ENCODE peak calls at places on chromosome 5, in eight cellular contexts. One of them, this sample, is unnamed.
A peak's percentile ranks its signal among the peaks of the same experiment; 100 is the strongest.

GRCh38 chr5:128903550-128903949 is 61.7 kb upstream of the SLC27A6 start:
- DNase-seq in IMR-90: no peak
- DNase-seq in lower leg skin: no peak
- DNase-seq in body of pancreas: no peak
- DNase-seq in ovary: no peak
- DNase-seq in spleen: no peak
- DNase-seq in NB4: no peak
- DNase-seq in GM12891: no peak
- DNase-seq in this sample: no peak

GRCh38 chr5:6899215-6899614 is 186.0 kb downstream of the TENT4A start:
- DNase-seq in ovary: no peak
- DNase-seq in body of pancreas: peak; percentile 73
- DNase-seq in IMR-90: no peak
- DNase-seq in lower leg skin: no peak
- DNase-seq in GM12891: no peak
- DNase-seq in spleen: no peak
- DNase-seq in NB4: no peak
- DNase-seq in this sample: no peak

GRCh38 chr5:149636861-149637246 is 55.6 kb downstream of the ARHGEF37 start:
- DNase-seq in ovary: peak; percentile 55
- DNase-seq in GM12891: no peak
- DNase-seq in NB4: peak; percentile 69
- DNase-seq in IMR-90: peak; percentile 62
- DNase-seq in body of pancreas: peak; percentile 49
- DNase-seq in lower leg skin: no peak
- DNase-seq in spleen: no peak
- DNase-seq in this sample: no peak

GRCh38 chr5:141402553-141403328 is at the start of gene PCDHGA9:
- DNase-seq in body of pancreas: no peak
- DNase-seq in NB4: no peak
- DNase-seq in GM12891: no peak
- DNase-seq in spleen: peak; percentile 59
- DNase-seq in IMR-90: peak; percentile 40
- DNase-seq in lower leg skin: no peak
- DNase-seq in ovary: no peak
- DNase-seq in this sample: no peak

GRCh38 chr5:1523793-1524480 is at the start of gene LPCAT1:
- DNase-seq in spleen: peak; percentile 96
- DNase-seq in ovary: peak; percentile 86
- DNase-seq in body of pancreas: peak; percentile 79
- DNase-seq in IMR-90: peak; percentile 60
- DNase-seq in lower leg skin: peak; percentile 94
- DNase-seq in NB4: peak; percentile 88
- DNase-seq in GM12891: peak; percentile 89
- DNase-seq in this sample: peak; percentile 47

GRCh38 chr5:38433160-38433861 is 123.1 kb downstream of the LIFR start:
- DNase-seq in ovary: peak; percentile 57
- DNase-seq in GM12891: no peak
- DNase-seq in spleen: no peak
- DNase-seq in lower leg skin: peak; percentile 77
- DNase-seq in IMR-90: peak; percentile 87
- DNase-seq in body of pancreas: no peak
- DNase-seq in NB4: no peak
- DNase-seq in this sample: no peak

GRCh38 chr5:17255471-17256016 is 38.1 kb downstream of the BASP1 start:
- DNase-seq in IMR-90: no peak
- DNase-seq in ovary: no peak
- DNase-seq in lower leg skin: no peak
- DNase-seq in NB4: peak; percentile 92
- DNase-seq in GM12891: no peak
- DNase-seq in body of pancreas: no peak
- DNase-seq in spleen: no peak
- DNase-seq in this sample: no peak

GRCh38 chr5:1470762-1471211 is 25.5 kb upstream of the SLC6A3 start:
- DNase-seq in spleen: peak; percentile 78
- DNase-seq in IMR-90: no peak
- DNase-seq in lower leg skin: peak; percentile 85
- DNase-seq in body of pancreas: peak; percentile 60
- DNase-seq in ovary: peak; percentile 31
- DNase-seq in GM12891: no peak
- DNase-seq in NB4: no peak
- DNase-seq in this sample: no peak

GRCh38 chr5:107618233-107618632 is 52.5 kb downstream of the EFNA5 start:
- DNase-seq in NB4: no peak
- DNase-seq in body of pancreas: no peak
- DNase-seq in spleen: no peak
- DNase-seq in GM12891: no peak
- DNase-seq in lower leg skin: no peak
- DNase-seq in IMR-90: no peak
- DNase-seq in ovary: no peak
- DNase-seq in this sample: no peak

GRCh38 chr5:145162641-145163040 is 672.5 kb downstream of the PRELID2 start:
- DNase-seq in GM12891: no peak
- DNase-seq in body of pancreas: no peak
- DNase-seq in ovary: no peak
- DNase-seq in lower leg skin: no peak
- DNase-seq in NB4: no peak
- DNase-seq in IMR-90: no peak
- DNase-seq in spleen: no peak
- DNase-seq in this sample: no peak

GRCh38 chr5:126972062-126972895 is 58.1 kb downstream of the MARCHF3 start:
- DNase-seq in spleen: no peak
- DNase-seq in NB4: peak; percentile 85
- DNase-seq in IMR-90: no peak
- DNase-seq in GM12891: peak; percentile 34
- DNase-seq in ovary: no peak
- DNase-seq in lower leg skin: no peak
- DNase-seq in body of pancreas: no peak
- DNase-seq in this sample: no peak

GRCh38 chr5:57598756-57599155 is 116.1 kb upstream of the ACTBL2 start:
- DNase-seq in IMR-90: peak; percentile 94
- DNase-seq in GM12891: no peak
- DNase-seq in body of pancreas: no peak
- DNase-seq in spleen: no peak
- DNase-seq in lower leg skin: no peak
- DNase-seq in NB4: no peak
- DNase-seq in ovary: no peak
- DNase-seq in this sample: no peak

GRCh38 chr5:122515709-122516431 is 203.8 kb downstream of the SNCAIP start:
- DNase-seq in ovary: peak; percentile 69
- DNase-seq in GM12891: peak; percentile 11
- DNase-seq in body of pancreas: peak; percentile 49
- DNase-seq in NB4: peak; percentile 61
- DNase-seq in spleen: no peak
- DNase-seq in IMR-90: peak; percentile 81
- DNase-seq in lower leg skin: no peak
- DNase-seq in this sample: no peak

GRCh38 chr5:56616454-56617160 is 198.7 kb upstream of the MAP3K1 start:
- DNase-seq in ovary: no peak
- DNase-seq in IMR-90: no peak
- DNase-seq in spleen: no peak
- DNase-seq in body of pancreas: no peak
- DNase-seq in lower leg skin: no peak
- DNase-seq in GM12891: no peak
- DNase-seq in NB4: no peak
- DNase-seq in this sample: no peak

GRCh38 chr5:167217097-167217743 is 1074.2 kb upstream of the WWC1 start:
- DNase-seq in spleen: no peak
- DNase-seq in ovary: no peak
- DNase-seq in body of pancreas: no peak
- DNase-seq in IMR-90: no peak
- DNase-seq in lower leg skin: no peak
- DNase-seq in NB4: no peak
- DNase-seq in GM12891: no peak
- DNase-seq in this sample: no peak

GRCh38 chr5:109945097-109945678 is 255.5 kb downstream of the MAN2A1 start:
- DNase-seq in GM12891: no peak
- DNase-seq in ovary: no peak
- DNase-seq in IMR-90: no peak
- DNase-seq in body of pancreas: no peak
- DNase-seq in lower leg skin: no peak
- DNase-seq in NB4: no peak
- DNase-seq in spleen: no peak
- DNase-seq in this sample: no peak

GRCh38 chr5:34545164-34545563 is 111.0 kb upstream of the RAI14 start:
- DNase-seq in spleen: no peak
- DNase-seq in IMR-90: no peak
- DNase-seq in body of pancreas: no peak
- DNase-seq in GM12891: no peak
- DNase-seq in lower leg skin: no peak
- DNase-seq in NB4: no peak
- DNase-seq in ovary: no peak
- DNase-seq in this sample: no peak
- TF ChIP-seq POLR2A in spleen: no peak
- TF ChIP-seq POLR2A in IMR-90: no peak
- TF ChIP-seq POLR2A in body of pancreas: no peak
- TF ChIP-seq POLR2A in GM12891: no peak
- TF ChIP-seq POLR2A in lower leg skin: no peak
- TF ChIP-seq POLR2A in NB4: no peak
- TF ChIP-seq POLR2A in ovary: no peak
- TF ChIP-seq POLR2A in this sample: no peak

GRCh38 chr5:43006411-43007202 is 33.5 kb downstream of the ANXA2R start:
- DNase-seq in body of pancreas: no peak
- DNase-seq in ovary: no peak
- DNase-seq in lower leg skin: no peak
- DNase-seq in spleen: peak; percentile 74
- DNase-seq in GM12891: no peak
- DNase-seq in IMR-90: peak; percentile 31
- DNase-seq in NB4: no peak
- DNase-seq in this sample: no peak

GRCh38 chr5:43008369-43009158 is 31.6 kb downstream of the ANXA2R start:
- DNase-seq in NB4: peak; percentile 98
- DNase-seq in IMR-90: peak; percentile 93
- DNase-seq in body of pancreas: peak; percentile 60
- DNase-seq in GM12891: no peak
- DNase-seq in lower leg skin: peak; percentile 97
- DNase-seq in spleen: peak; percentile 95
- DNase-seq in ovary: peak; percentile 89
- DNase-seq in this sample: peak; percentile 81

GRCh38 chr5:43010956-43011355 is 29.2 kb downstream of the ANXA2R start:
- DNase-seq in IMR-90: no peak
- DNase-seq in ovary: no peak
- DNase-seq in lower leg skin: no peak
- DNase-seq in NB4: no peak
- DNase-seq in GM12891: no peak
- DNase-seq in spleen: no peak
- DNase-seq in body of pancreas: no peak
- DNase-seq in this sample: peak; percentile 32

GRCh38 chr5:43007911-43008368 is 32.2 kb downstream of the ANXA2R start:
- DNase-seq in ovary: peak; percentile 66
- DNase-seq in IMR-90: peak; percentile 80
- DNase-seq in spleen: peak; percentile 94
- DNase-seq in body of pancreas: no peak
- DNase-seq in lower leg skin: peak; percentile 94
- DNase-seq in NB4: peak; percentile 92
- DNase-seq in GM12891: peak; percentile 37
- DNase-seq in this sample: peak; percentile 47

DNA sequence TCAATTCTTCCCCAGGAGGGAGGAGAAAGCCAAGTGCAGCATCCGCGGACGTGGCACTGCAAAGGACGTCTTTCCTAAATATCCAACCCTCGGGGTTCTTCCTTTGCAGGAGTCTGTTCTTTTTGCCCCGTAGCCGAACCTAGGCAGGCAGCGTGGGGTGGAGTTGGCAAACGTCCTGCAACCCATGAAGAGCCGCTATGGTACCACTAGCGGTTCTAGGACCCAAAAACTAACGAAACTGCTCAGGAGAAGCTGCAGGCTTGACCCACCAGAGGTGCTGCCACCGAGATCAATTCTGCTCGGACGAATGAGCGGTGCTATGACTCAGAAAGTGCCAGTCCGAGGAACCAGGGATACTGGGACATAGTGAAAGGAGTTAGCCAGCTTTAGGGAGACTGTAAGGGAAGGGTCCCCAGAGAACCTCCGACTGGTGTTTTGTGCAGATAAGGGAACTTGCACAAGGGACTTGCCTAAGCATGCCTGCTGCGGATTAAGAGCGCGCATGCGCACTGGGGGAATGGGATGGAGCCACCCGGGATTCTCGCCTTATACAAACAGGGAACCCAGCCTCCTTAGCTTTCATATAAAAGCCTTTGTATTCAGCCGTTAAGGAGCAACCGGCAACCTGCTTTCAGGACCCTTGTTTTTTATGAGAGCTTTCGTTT is 32.7 kb downstream of the ANXA2R start:
- DNase-seq in lower leg skin: peak; percentile 96
- DNase-seq in body of pancreas: peak; percentile 64
- DNase-seq in ovary: peak; percentile 86
- DNase-seq in NB4: peak; percentile 98
- DNase-seq in GM12891: peak; percentile 37
- DNase-seq in spleen: peak; percentile 93
- DNase-seq in IMR-90: peak; percentile 91
- DNase-seq in this sample: peak; percentile 73
- TF ChIP-seq POLR2A in lower leg skin: no peak
- TF ChIP-seq POLR2A in body of pancreas: no peak
- TF ChIP-seq POLR2A in ovary: no peak
- TF ChIP-seq POLR2A in NB4: peak; percentile 76
- TF ChIP-seq POLR2A in GM12891: no peak
- TF ChIP-seq POLR2A in spleen: no peak
- TF ChIP-seq POLR2A in IMR-90: peak; percentile 26
- TF ChIP-seq POLR2A in this sample: peak; percentile 56

GRCh38 chr5:42995152-42995751 is 44.9 kb downstream of the ANXA2R start:
- DNase-seq in spleen: no peak
- DNase-seq in body of pancreas: no peak
- DNase-seq in lower leg skin: no peak
- DNase-seq in GM12891: no peak
- DNase-seq in NB4: peak; percentile 47
- DNase-seq in IMR-90: peak; percentile 38
- DNase-seq in ovary: no peak
- DNase-seq in this sample: no peak
- TF ChIP-seq POLR2A in spleen: peak; percentile 23
- TF ChIP-seq POLR2A in body of pancreas: no peak
- TF ChIP-seq POLR2A in lower leg skin: no peak
- TF ChIP-seq POLR2A in GM12891: no peak
- TF ChIP-seq POLR2A in NB4: peak; percentile 4
- TF ChIP-seq POLR2A in IMR-90: no peak
- TF ChIP-seq POLR2A in ovary: no peak
- TF ChIP-seq POLR2A in this sample: no peak

GRCh38 chr5:14424011-14424685 is 157.4 kb upstream of the OTULINL start:
- DNase-seq in ovary: no peak
- DNase-seq in lower leg skin: no peak
- DNase-seq in GM12891: no peak
- DNase-seq in spleen: no peak
- DNase-seq in NB4: no peak
- DNase-seq in body of pancreas: no peak
- DNase-seq in IMR-90: no peak
- DNase-seq in this sample: no peak

GRCh38 chr5:14428302-14429081 is 153.1 kb upstream of the OTULINL start:
- DNase-seq in NB4: no peak
- DNase-seq in ovary: no peak
- DNase-seq in GM12891: no peak
- DNase-seq in IMR-90: peak; percentile 70
- DNase-seq in spleen: no peak
- DNase-seq in lower leg skin: peak; percentile 70
- DNase-seq in body of pancreas: peak; percentile 70
- DNase-seq in this sample: no peak

GRCh38 chr5:14426521-14426920 is 155.1 kb upstream of the OTULINL start:
- DNase-seq in IMR-90: no peak
- DNase-seq in spleen: no peak
- DNase-seq in lower leg skin: peak; percentile 63
- DNase-seq in body of pancreas: no peak
- DNase-seq in ovary: no peak
- DNase-seq in GM12891: no peak
- DNase-seq in NB4: no peak
- DNase-seq in this sample: no peak

GRCh38 chr5:14429102-14429501 is 152.5 kb upstream of the OTULINL start:
- DNase-seq in spleen: no peak
- DNase-seq in body of pancreas: no peak
- DNase-seq in GM12891: no peak
- DNase-seq in IMR-90: no peak
- DNase-seq in ovary: no peak
- DNase-seq in NB4: no peak
- DNase-seq in lower leg skin: peak; percentile 10
- DNase-seq in this sample: no peak

GRCh38 chr5:14425581-14425980 is 156.0 kb upstream of the OTULINL start:
- DNase-seq in NB4: no peak
- DNase-seq in GM12891: no peak
- DNase-seq in body of pancreas: no peak
- DNase-seq in ovary: no peak
- DNase-seq in IMR-90: no peak
- DNase-seq in spleen: no peak
- DNase-seq in lower leg skin: peak; percentile 58
- DNase-seq in this sample: no peak
- TF ChIP-seq POLR2A in NB4: no peak
- TF ChIP-seq POLR2A in GM12891: no peak
- TF ChIP-seq POLR2A in body of pancreas: no peak
- TF ChIP-seq POLR2A in ovary: no peak
- TF ChIP-seq POLR2A in IMR-90: no peak
- TF ChIP-seq POLR2A in spleen: no peak
- TF ChIP-seq POLR2A in lower leg skin: no peak
- TF ChIP-seq POLR2A in this sample: no peak